ENCODE peak calls at places on chromosome 13, in eight cellular contexts. P is stimulated activated CD4-positive, alpha-beta T cell treated with anti-CD3 and anti-CD28 coated beads, Interleukin-2, amount 100 ng/mL, for 24 hours; T is left colon; Y is KG1; Z is nephron progenitor cell; A is nucleus accumbens; G is DMS153; V is iris pigment epithelial cell. M is an unnamed sample.

GRCh38 chr13:80952158-80952557 is 611.2 kb upstream of the SPRY2 start:
- DNase-seq in Z (no peak), Y (no peak), T (no peak), A (no peak), P (no peak), G (no peak), V (no peak), M (no peak)

GRCh38 chr13:25686831-25687495 is 315.2 kb downstream of the ATP8A2 start:
- DNase-seq in Z (no peak), Y (no peak), A (no peak), T (no peak), G (peak), P (no peak), V (no peak), M (no peak)

GRCh38 chr13:23509781-23510543 is 60.2 kb upstream of the TNFRSF19 start:
- DNase-seq in Z (no peak), T (no peak), A (no peak), G (no peak), P (no peak), V (peak), Y (no peak), M (no peak)

GRCh38 chr13:106041445-106041844 is 494.0 kb downstream of the EFNB2 start:
- DNase-seq in G (no peak), A (no peak), T (no peak), P (no peak), Y (no peak), V (no peak), Z (no peak), M (no peak)

GRCh38 chr13:21735621-21736401 is 64.9 kb downstream of the FGF9 start:
- DNase-seq in A (no peak), Y (no peak), G (no peak), P (no peak), Z (peak), V (no peak), T (no peak), M (peak)

GRCh38 chr13:49731766-49732165 is 40.5 kb upstream of the EBPL start:
- DNase-seq in V (peak), A (no peak), P (no peak), T (no peak), G (no peak), Z (no peak), Y (no peak), M (no peak)

GRCh38 chr13:87498681-87499080 is 172.5 kb upstream of the SLITRK5 start:
- DNase-seq in Z (peak), Y (no peak), T (no peak), V (peak), P (no peak), G (no peak), A (no peak), M (no peak)

GRCh38 chr13:112346899-112347229 is 29.3 kb upstream of the SPACA7 start:
- DNase-seq in T (no peak), V (no peak), P (no peak), A (no peak), G (no peak), Z (no peak), Y (no peak), M (no peak)

GRCh38 chr13:101053694-101054093 is 362.6 kb downstream of the NALCN start:
- DNase-seq in A (no peak), V (peak), T (no peak), Y (no peak), Z (no peak), P (no peak), G (no peak), M (no peak)

GRCh38 chr13:45242070-45242469 is 41.2 kb upstream of the KCTD4 start:
- DNase-seq in Z (no peak), P (no peak), A (no peak), G (no peak), Y (peak), V (peak), T (peak), M (no peak)

GRCh38 chr13:103835052-103835451 is 768.8 kb upstream of the SLC10A2 start:
- DNase-seq in Z (no peak), V (no peak), Y (no peak), A (no peak), T (no peak), G (no peak), P (no peak), M (no peak)

GRCh38 chr13:34155931-34156607 is 338.1 kb downstream of the RFC3 start:
- DNase-seq in P (no peak), T (peak), V (peak), A (no peak), Z (no peak), Y (peak), G (no peak), M (no peak)

GRCh38 chr13:29954082-29955043 is 103.9 kb upstream of the UBL3 start:
- DNase-seq in P (peak), V (no peak), T (no peak), G (no peak), Y (no peak), A (no peak), Z (no peak), M (no peak)

GRCh38 chr13:26011996-26012688 is 39.7 kb downstream of the SHISA2 start:
- DNase-seq in Z (no peak), G (no peak), Y (no peak), P (peak), V (no peak), A (peak), T (no peak), M (no peak)

GRCh38 chr13:113883921-113884804 is 20.3 kb upstream of the GAS6 start:
- DNase-seq in A (no peak), G (no peak), P (peak), T (no peak), V (no peak), Y (no peak), Z (no peak), M (no peak)

GRCh38 chr13:113034451-113035208 is 65.6 kb downstream of the MCF2L start:
- DNase-seq in T (no peak), V (peak), Y (no peak), P (no peak), Z (peak), A (peak), G (no peak), M (peak)

GRCh38 chr13:31951215-31951678 is 80.3 kb upstream of the FRY start:
- DNase-seq in A (no peak), G (peak), Z (no peak), T (peak), Y (peak), V (peak), P (no peak), M (peak)

GRCh38 chr13:27229642-27230041 is 21.7 kb upstream of the RPL21 start:
- DNase-seq in P (no peak), V (no peak), Z (no peak), T (no peak), A (no peak), G (no peak), Y (no peak), M (no peak)

GRCh38 chr13:39415403-39415802 is 187.6 kb downstream of the LHFPL6 start:
- DNase-seq in V (peak), Z (no peak), Y (no peak), T (no peak), A (no peak), G (no peak), P (no peak), M (peak)

GRCh38 chr13:94595006-94595942 is 678 bp downstream of the TGDS start:
- DNase-seq in Y (no peak), Z (peak), G (no peak), A (no peak), T (no peak), V (peak), P (peak), M (no peak)

GRCh38 chr13:73334459-73334858 is 275.7 kb downstream of the KLF5 start:
- DNase-seq in Z (no peak), T (no peak), A (no peak), G (no peak), V (peak), Y (no peak), P (no peak), M (no peak)

GRCh38 chr13:60759499-60759898 is 362.5 kb downstream of the TDRD3 start:
- DNase-seq in T (no peak), A (no peak), Z (no peak), V (peak), Y (no peak), G (no peak), P (no peak), M (no peak)

GRCh38 chr13:113117956-113118327 is 4.7 kb upstream of the F10 start:
- DNase-seq in V (no peak), T (no peak), G (no peak), A (no peak), P (no peak), Z (peak), Y (no peak), M (no peak)

GRCh38 chr13:112991611-112992010 is 22.6 kb downstream of the MCF2L start:
- DNase-seq in Y (no peak), A (no peak), T (no peak), Z (no peak), V (no peak), G (no peak), P (no peak), M (no peak)

GRCh38 chr13:69601661-69602060 is 506.0 kb upstream of the ATXN8OS start:
- DNase-seq in V (no peak), A (no peak), P (no peak), Z (no peak), G (no peak), T (no peak), Y (no peak), M (no peak)

GRCh38 chr13:25766576-25766975 is 285.2 kb downstream of the SHISA2 start:
- DNase-seq in Y (no peak), G (no peak), Z (no peak), V (no peak), A (no peak), T (no peak), P (no peak), M (no peak)

GRCh38 chr13:79901336-79901735 is 420.4 kb downstream of the NDFIP2 start:
- DNase-seq in A (peak), P (no peak), Y (no peak), T (no peak), Z (no peak), G (no peak), V (peak), M (peak)

GRCh38 chr13:94324409-94325147 is 154.9 kb downstream of the DCT start:
- DNase-seq in G (no peak), Y (no peak), A (no peak), Z (no peak), V (no peak), P (no peak), T (no peak), M (no peak)

GRCh38 chr13:111058796-111059506 is 56.2 kb upstream of the ARHGEF7 start:
- DNase-seq in Z (no peak), T (no peak), Y (no peak), V (no peak), G (no peak), P (no peak), A (no peak), M (no peak)